ENCODE peak calls at places on chromosomes 13 and 19, in six cellular contexts. Y, P, G, W, V and L are unnamed samples. For H3K79me2 and H3K9me2, the result is how much of the 10 kb centered on the place peaks cover.

GRCh38 chr13:113358653-113359052 is 5.3 kb downstream of the GRTP1 start:
- DNase-seq in W (no peak), V (no peak), P (no peak), Y (peak), G (peak), L (no peak)

GRCh38 chr19:10238172-10238783 is 7.1 kb upstream of the S1PR2 start:
- DNase-seq in W (no peak), V (peak), P (no peak), Y (peak), G (peak), L (peak)

GRCh38 chr13:82330499-82330898 is 1551.8 kb downstream of the SLITRK1 start:
- DNase-seq in W (no peak), P (no peak), Y (no peak), G (peak), V (peak), L (peak)

GRCh38 chr19:47618771-47619170 is 9.8 kb downstream of the BICRA start:
- DNase-seq in V (no peak), P (no peak), Y (no peak), G (peak), W (no peak), L (no peak)

GRCh38 chr13:43077906-43078305 is 54.5 kb downstream of the DNAJC15 start:
- DNase-seq in P (no peak), Y (no peak), V (no peak), W (no peak), G (no peak), L (no peak)

GRCh38 chr13:20383058-20383457 is 142.6 kb downstream of the CRYL1 start:
- DNase-seq in Y (no peak), W (no peak), V (no peak), P (no peak), G (no peak), L (no peak)

GRCh38 chr13:72911988-72912387 is 130.1 kb downstream of the PIBF1 start:
- DNase-seq in G (no peak), P (no peak), Y (no peak), V (no peak), W (no peak), L (no peak)

GRCh38 chr13:39575641-39576238 is 27.3 kb downstream of the LHFPL6 start:
- DNase-seq in G (no peak), Y (no peak), V (peak), P (no peak), W (no peak), L (no peak)

GRCh38 chr13:107266657-107267056 is 698.7 kb upstream of the ARGLU1 start:
- DNase-seq in P (no peak), G (no peak), Y (no peak), V (no peak), W (no peak), L (no peak)

GRCh38 chr19:4619668-4620294 is 19.5 kb upstream of the TNFAIP8L1 start:
- DNase-seq in G (no peak), V (no peak), P (no peak), Y (no peak), W (no peak), L (no peak)

GRCh38 chr19:45800009-45800553 is 7.4 kb upstream of the DMWD start:
- DNase-seq in W (no peak), G (peak), Y (no peak), V (no peak), P (no peak), L (no peak)

GRCh38 chr19:2554856-2555255 is 78.9 kb downstream of the GADD45B start:
- DNase-seq in Y (no peak), V (no peak), P (no peak), W (no peak), G (peak), L (peak)

GRCh38 chr13:110347535-110348308 is 40.6 kb downstream of the COL4A2 start:
- DNase-seq in P (no peak), Y (no peak), W (peak), V (no peak), G (peak), L (peak)

GRCh38 chr13:101690871-101691270 is 238.4 kb downstream of the ITGBL1 start:
- DNase-seq in V (no peak), G (peak), P (no peak), Y (no peak), W (no peak), L (no peak)

GRCh38 chr19:9362905-9363304 is at the start of gene ZNF177:
- DNase-seq in Y (no peak), W (no peak), P (peak), G (peak), V (no peak), L (no peak)

GRCh38 chr19:42596391-42597071 is 1.8 kb upstream of the CEACAM8 start:
- DNase-seq in G (peak), Y (peak), W (peak), P (peak), V (peak), L (peak)

GRCh38 chr19:45496349-45496953 is 396 bp downstream of the RTN2 start:
- DNase-seq in Y (peak), V (no peak), P (peak), W (peak), G (peak), L (peak)

GRCh38 chr13:44843403-44843802 is 145.9 kb downstream of the NUFIP1 start:
- DNase-seq in W (no peak), Y (no peak), P (no peak), V (no peak), G (peak), L (no peak)

GRCh38 chr13:44431150-44431549 is 57.5 kb downstream of the SERP2 start:
- DNase-seq in W (no peak), Y (peak), V (no peak), G (no peak), P (no peak), L (no peak)

GRCh38 chr19:34475026-34475974 is 6.3 kb upstream of the WTIP start:
- DNase-seq in P (no peak), V (no peak), G (peak), W (no peak), Y (peak), L (peak)

GRCh38 chr13:85864963-85865530 is 65.8 kb upstream of the SLITRK6 start:
- DNase-seq in W (no peak), G (peak), Y (peak), P (peak), V (peak), L (peak)

GRCh38 chr13:99873141-99873540 is 98.4 kb downstream of the ZIC5 start:
- DNase-seq in P (no peak), W (no peak), G (no peak), V (no peak), Y (no peak), L (no peak)

GRCh38 chr13:40503966-40504591 is 162.4 kb downstream of the FOXO1 start:
- DNase-seq in V (no peak), Y (peak), W (peak), P (no peak), G (peak), L (peak)

GRCh38 chr13:80082396-80083096 is 258.4 kb downstream of the SPRY2 start:
- DNase-seq in Y (no peak), W (no peak), G (peak), V (no peak), P (no peak), L (peak)

GRCh38 chr13:112510002-112510780 is 77.8 kb downstream of the TUBGCP3 start:
- DNase-seq in W (peak), V (peak), G (peak), P (peak), Y (peak), L (peak)

GRCh38 chr19:8466018-8466417 is 21.2 kb downstream of the HNRNPM start:
- DNase-seq in Y (no peak), W (no peak), P (no peak), V (no peak), G (no peak), L (no peak)

GRCh38 chr19:2271516-2272103 is 10.4 kb downstream of the PEAK3 start:
- DNase-seq in Y (peak), W (no peak), V (no peak), G (peak), P (no peak), L (peak)

GRCh38 chr19:33447336-33448158 is 74.0 kb downstream of the CEBPG start:
- DNase-seq in G (no peak), P (no peak), W (no peak), V (no peak), Y (no peak), L (no peak)

GRCh38 chr19:45211751-45212381 is 33.3 kb downstream of the BLOC1S3 start:
- DNase-seq in Y (no peak), G (no peak), W (no peak), V (no peak), P (peak), L (no peak)

GRCh38 chr13:51542358-51542972 is 41.8 kb upstream of the WDFY2 start:
- DNase-seq in V (no peak), G (peak), W (no peak), P (peak), Y (no peak), L (no peak)

GRCh38 chr19:2288743-2289713 is 7.1 kb upstream of the PEAK3 start:
- DNase-seq in Y (no peak), P (no peak), G (no peak), V (no peak), W (no peak), L (no peak)

GRCh38 chr19:16536130-16536529 is 6.1 kb downstream of the CHERP start:
- DNase-seq in Y (no peak), P (peak), V (no peak), W (no peak), G (no peak), L (no peak)

GRCh38 chr13:42883771-42884170 is 102.4 kb downstream of the FAM216B start:
- DNase-seq in P (peak), V (no peak), Y (peak), G (peak), W (peak), L (peak)

GRCh38 chr19:16627194-16627927 is 643 bp downstream of the MED26 start:
- DNase-seq in P (peak), W (peak), Y (peak), G (peak), V (peak), L (no peak)

GRCh38 chr13:23321534-23322241 is 111.8 kb downstream of the SACS start:
- DNase-seq in P (no peak), V (no peak), W (no peak), G (peak), Y (peak), L (peak)

GRCh38 chr13:47168086-47168485 is 271.2 kb upstream of the HTR2A start:
- DNase-seq in G (no peak), V (no peak), W (no peak), Y (no peak), P (no peak), L (peak)

GRCh38 chr13:44334751-44335150 is 38.9 kb upstream of the SERP2 start:
- DNase-seq in G (no peak), W (no peak), Y (peak), P (no peak), V (no peak), L (no peak)

GRCh38 chr13:66689037-66689619 is 541.0 kb downstream of the PCDH9 start:
- DNase-seq in V (peak), G (no peak), Y (no peak), P (peak), W (no peak), L (no peak)

GRCh38 chr13:109155301-109155761 is 525.9 kb downstream of the MYO16 start:
- DNase-seq in Y (no peak), W (peak), P (no peak), V (no peak), G (peak), L (peak)

GRCh38 chr13:50080158-50080855 is 65.1 kb downstream of the KCNRG start:
- DNase-seq in V (peak), Y (peak), G (peak), P (peak), W (peak), L (no peak)

DNA sequence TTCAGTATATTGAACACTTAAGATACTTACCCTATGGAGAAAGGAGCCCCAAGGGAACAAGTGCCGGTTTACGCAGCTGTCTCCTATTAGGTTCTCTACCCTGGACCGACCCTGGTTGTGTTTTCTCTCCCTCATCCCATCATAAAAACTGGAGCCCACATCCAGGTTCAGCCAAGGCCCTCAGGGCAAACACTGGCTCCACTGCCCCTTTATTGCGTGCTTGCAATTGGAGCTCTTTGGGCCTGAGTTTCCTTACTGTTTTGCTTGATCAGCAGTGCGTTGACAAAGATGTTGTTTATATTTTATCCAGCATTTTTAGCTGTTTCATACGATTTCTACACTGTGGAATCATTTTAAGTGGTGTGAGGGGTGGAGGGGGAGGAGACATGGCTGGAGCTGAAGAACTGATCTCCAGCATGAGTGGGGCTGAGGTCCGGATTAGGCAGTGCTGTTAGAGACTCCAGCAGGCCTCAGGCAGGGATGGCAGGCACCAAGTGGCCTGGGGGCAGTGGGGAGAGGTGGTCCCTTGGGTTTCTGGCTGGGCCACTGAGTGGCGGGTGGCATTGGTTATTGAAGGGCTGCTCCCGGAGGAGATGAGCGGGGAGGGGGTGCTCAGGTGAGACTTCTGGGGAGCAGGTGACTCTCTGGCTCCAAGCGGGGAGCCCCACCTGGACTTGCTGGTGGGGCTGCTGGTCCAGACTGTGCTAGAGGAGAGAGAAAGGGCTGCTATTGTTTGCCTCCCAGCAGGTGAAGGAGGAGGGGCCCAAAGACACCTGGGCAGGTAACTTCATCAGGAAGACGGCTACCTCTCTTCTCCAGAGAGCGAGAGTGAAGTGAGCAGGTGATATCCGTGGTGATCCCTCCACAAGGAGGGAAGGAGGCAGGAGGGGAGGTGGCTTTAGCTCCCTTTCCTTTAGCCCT is 62.3 kb upstream of the RNF113B start:
- DNase-seq in V (no peak), G (no peak), P (no peak), Y (peak), W (no peak), L (no peak)
- H3K4me2 ChIP-seq in V (no peak), G (no peak), P (no peak), Y (no peak), W (no peak), L (no peak)

GRCh38 chr19:30001301-30001700 is 59.3 kb downstream of the URI1 start:
- DNase-seq in W (no peak), G (no peak), V (no peak), Y (no peak), P (no peak), L (no peak)
- H3K79me2 ChIP-seq in W (half or more), G (half or more), V (half or more), Y (half or more), P (half or more), L (half or more)

DNA sequence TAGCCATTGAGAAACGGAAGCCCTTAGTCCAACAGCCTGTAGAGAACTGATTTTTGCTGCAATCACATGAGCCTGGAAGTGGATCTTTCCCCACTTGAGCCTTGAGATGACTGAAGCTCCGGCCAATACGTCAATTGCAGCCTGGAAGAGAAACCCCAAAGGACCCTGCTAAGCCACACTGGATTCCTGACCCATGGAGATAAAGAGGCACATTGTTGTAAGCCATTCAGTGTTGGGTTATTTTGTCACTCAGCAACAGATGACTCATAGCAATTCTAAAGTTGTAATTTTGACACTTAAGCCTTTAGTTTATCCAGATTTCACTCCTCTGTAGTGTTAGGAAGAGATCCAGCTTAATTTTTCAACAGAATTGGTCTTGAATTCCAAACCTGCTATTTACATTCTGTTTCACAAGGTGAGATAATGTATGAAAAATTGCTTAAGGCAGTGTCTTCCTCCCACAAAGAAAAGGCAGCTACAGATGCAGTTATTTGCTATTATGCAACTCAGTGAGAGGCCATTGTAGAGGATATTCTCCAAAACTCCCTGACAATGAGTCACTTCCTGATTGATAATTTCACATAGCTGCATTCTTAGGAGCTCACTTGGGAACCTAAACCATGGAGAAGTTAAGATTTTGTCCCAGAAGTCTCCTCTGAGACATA is 59.4 kb upstream of the TSHZ3 start:
- DNase-seq in P (no peak), G (peak), W (no peak), V (no peak), Y (peak), L (peak)
- H3K9me2 ChIP-seq in P (under half), G (under half), W (under half), V (under half), Y (under half), L (under half)

GRCh38 chr19:15099017-15099582 is 8.1 kb upstream of the SYDE1 start:
- DNase-seq in V (no peak), G (no peak), W (no peak), Y (no peak), P (no peak), L (no peak)
- H3K4me2 ChIP-seq in V (no peak), G (no peak), W (no peak), Y (no peak), P (no peak), L (no peak)